ENCODE peak calls at places on chromosomes 6 and 20, in seven cellular contexts. V, J, B, T, O, P and C are unnamed samples.

GRCh38 chr6:13307508-13307995 is 20.8 kb downstream of the TBC1D7 start:
- DNase-seq in J (peak), T (no peak), O (no peak), V (peak), P (peak), B (no peak), C (no peak)

GRCh38 chr6:168414696-168415095 is 26.3 kb upstream of the SMOC2 start:
- DNase-seq in T (no peak), O (no peak), P (no peak), B (no peak), J (no peak), V (no peak), C (no peak)

GRCh38 chr6:13447949-13448724 is 39.3 kb downstream of the GFOD1 start:
- DNase-seq in O (no peak), J (peak), V (no peak), B (no peak), T (no peak), P (no peak), C (no peak)

GRCh38 chr20:50308513-50309279 is 118.1 kb downstream of the CEBPB start:
- DNase-seq in T (peak), J (peak), P (peak), O (no peak), V (peak), B (no peak), C (no peak)

GRCh38 chr20:48823960-48824497 is 3.8 kb downstream of the PREX1 start:
- DNase-seq in V (no peak), P (peak), B (no peak), T (no peak), J (peak), O (no peak), C (no peak)

GRCh38 chr6:31400467-31401289 is 2.7 kb upstream of the MICA start:
- DNase-seq in T (peak), V (peak), P (peak), B (peak), O (peak), J (peak), C (no peak)

GRCh38 chr6:71383891-71384489 is 95.4 kb downstream of the OGFRL1 start:
- DNase-seq in V (no peak), J (no peak), O (peak), P (peak), B (peak), T (no peak), C (no peak)

GRCh38 chr20:64145458-64146300 is 18.6 kb upstream of the MYT1 start:
- DNase-seq in O (no peak), J (peak), B (no peak), T (no peak), P (no peak), V (peak), C (peak)

GRCh38 chr6:170136541-170137175 is 154.2 kb downstream of the DLL1 start:
- DNase-seq in V (peak), P (no peak), J (no peak), O (no peak), T (no peak), B (no peak), C (no peak)

GRCh38 chr6:25035451-25036435 is 100.0 kb upstream of the RIPOR2 start:
- DNase-seq in P (no peak), B (no peak), T (no peak), J (no peak), V (no peak), O (no peak), C (no peak)

GRCh38 chr6:25899123-25899522 is 25.1 kb upstream of the SLC17A3 start:
- DNase-seq in T (no peak), P (peak), B (no peak), V (no peak), J (no peak), O (no peak), C (no peak)

GRCh38 chr6:93337014-93337413 is 82.3 kb downstream of the EPHA7 start:
- DNase-seq in T (no peak), J (no peak), P (no peak), V (no peak), B (no peak), O (no peak), C (no peak)

GRCh38 chr6:123323419-123324329 is 313.1 kb downstream of the TRDN start:
- DNase-seq in O (no peak), J (no peak), V (no peak), P (no peak), T (no peak), B (no peak), C (no peak)

GRCh38 chr6:1624071-1624847 is 14.5 kb downstream of the FOXC1 start:
- DNase-seq in T (no peak), P (no peak), B (no peak), J (no peak), O (no peak), V (peak), C (no peak)

GRCh38 chr6:71126506-71126905 is 162.1 kb upstream of the OGFRL1 start:
- DNase-seq in O (no peak), B (no peak), V (no peak), P (no peak), T (no peak), J (no peak), C (no peak)

GRCh38 chr20:58550661-58551060 is 35.5 kb upstream of the APCDD1L start:
- DNase-seq in J (no peak), T (no peak), O (no peak), V (no peak), P (peak), B (no peak), C (no peak)

GRCh38 chr20:44034451-44034850 is 119.8 kb downstream of the TOX2 start:
- DNase-seq in V (no peak), P (no peak), J (no peak), T (no peak), B (no peak), O (no peak), C (no peak)

GRCh38 chr6:11824986-11825385 is 46.4 kb upstream of the ADTRP start:
- DNase-seq in J (no peak), P (peak), V (no peak), O (no peak), T (no peak), B (no peak), C (no peak)

GRCh38 chr6:150169609-150170008 is 26.8 kb downstream of the PPP1R14C start:
- DNase-seq in O (no peak), V (no peak), B (no peak), P (peak), J (no peak), T (no peak), C (no peak)

GRCh38 chr6:87251225-87251624 is 71.2 kb upstream of the SMIM8 start:
- DNase-seq in V (no peak), O (no peak), B (no peak), T (no peak), P (no peak), J (no peak), C (no peak)

GRCh38 chr6:6916598-6916997 is 191.2 kb upstream of the RREB1 start:
- DNase-seq in J (no peak), B (no peak), V (no peak), P (no peak), O (no peak), T (no peak), C (no peak)

GRCh38 chr6:154154389-154154967 is 115.4 kb downstream of the OPRM1 start:
- DNase-seq in V (no peak), J (peak), B (peak), P (peak), O (peak), T (peak), C (no peak)

GRCh38 chr20:29756664-29757063 is 1500.8 kb upstream of the DEFB115 start:
- DNase-seq in P (no peak), B (no peak), V (peak), O (no peak), J (no peak), T (no peak), C (no peak)

GRCh38 chr6:22294301-22294700 is 2.5 kb downstream of the PRL start:
- DNase-seq in B (no peak), V (peak), O (no peak), P (no peak), T (no peak), J (no peak), C (no peak)

GRCh38 chr20:63246490-63247284 is 7.6 kb downstream of the NKAIN4 start:
- DNase-seq in T (peak), V (no peak), P (no peak), B (no peak), J (no peak), O (no peak), C (no peak)

GRCh38 chr6:115932481-115932880 is 128.2 kb downstream of the FRK start:
- DNase-seq in T (no peak), O (no peak), V (no peak), P (peak), B (no peak), J (no peak), C (no peak)

GRCh38 chr6:90993771-90994170 is 406.9 kb upstream of the MAP3K7 start:
- DNase-seq in O (no peak), J (no peak), V (no peak), T (no peak), P (no peak), B (no peak), C (no peak)

GRCh38 chr6:67535946-67536345 is 1099.1 kb upstream of the ADGRB3 start:
- DNase-seq in B (no peak), O (no peak), T (no peak), V (no peak), J (no peak), P (peak), C (no peak)
- TF ChIP-seq CTCF in B (no peak), O (no peak), T (no peak), V (no peak), J (no peak), P (no peak), C (no peak)

GRCh38 chr6:43461936-43462335 is 6.6 kb upstream of the DLK2 start:
- DNase-seq in V (no peak), T (no peak), P (no peak), J (no peak), O (no peak), B (no peak), C (no peak)
- TF ChIP-seq CTCF in V (no peak), T (no peak), P (no peak), J (no peak), O (no peak), B (no peak), C (no peak)

GRCh38 chr6:136826216-136826615 is 3.8 kb downstream of the PEX7 start:
- DNase-seq in O (no peak), B (no peak), J (no peak), V (no peak), P (no peak), T (peak), C (no peak)

GRCh38 chr6:136820541-136820940 is 1.9 kb upstream of the PEX7 start:
- DNase-seq in O (no peak), T (no peak), P (no peak), V (no peak), J (no peak), B (no peak), C (no peak)

GRCh38 chr6:136822051-136822378 is 377 bp upstream of the PEX7 start:
- DNase-seq in B (no peak), O (no peak), P (peak), V (no peak), T (peak), J (no peak), C (no peak)

GRCh38 chr6:136822379-136823127 is at the start of gene PEX7:
- DNase-seq in J (peak), T (peak), V (peak), O (peak), P (peak), B (peak), C (peak)

DNA sequence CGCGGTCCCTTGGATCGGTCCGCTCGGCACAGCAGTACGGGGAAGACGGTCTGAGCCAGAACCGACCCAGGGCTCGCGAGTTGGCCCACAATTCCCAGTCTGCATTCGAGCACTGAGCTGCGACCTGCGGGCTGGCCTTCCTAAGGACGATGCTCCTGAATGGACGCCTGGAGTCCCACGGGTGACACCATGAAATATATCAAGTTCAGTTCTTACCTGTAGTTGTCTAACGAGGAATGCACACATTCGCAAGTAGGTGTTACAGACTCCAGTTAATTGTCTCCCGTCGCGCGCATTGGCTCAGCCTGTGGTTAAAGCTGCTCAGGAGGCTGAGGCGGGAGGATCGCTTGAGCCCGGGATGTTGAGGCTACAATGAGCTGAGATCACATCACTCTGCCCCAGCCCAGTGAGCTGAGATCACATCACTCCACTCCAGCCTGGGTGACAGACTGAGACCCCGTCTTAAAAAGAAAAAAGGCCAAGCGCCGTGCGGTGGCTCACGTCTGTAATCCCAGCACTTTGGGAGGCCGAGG is 802 bp downstream of the PEX7 start:
- DNase-seq in V (no peak), T (no peak), O (peak), J (no peak), P (no peak), B (no peak), C (no peak)
- TF ChIP-seq CTCF in V (no peak), T (no peak), O (no peak), J (no peak), P (no peak), B (no peak), C (no peak)

DNA sequence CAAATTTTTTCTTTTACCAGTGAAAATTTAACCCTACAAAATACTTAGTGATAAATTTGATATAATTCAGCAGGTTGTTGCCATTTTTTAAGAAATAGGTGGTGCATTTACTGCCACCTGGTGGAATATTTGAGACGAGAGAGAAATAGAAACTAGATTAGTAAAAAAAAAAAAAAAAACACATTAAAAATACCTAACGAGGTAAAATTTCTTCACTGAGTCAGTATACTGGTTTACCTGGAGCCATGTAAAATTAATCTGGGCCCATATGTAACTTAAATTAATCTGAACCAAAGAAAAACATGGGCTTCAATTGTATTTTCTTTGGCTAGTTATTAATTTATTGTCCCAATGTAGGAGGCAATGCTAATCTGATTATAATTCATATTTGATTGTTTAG is 520.8 kb downstream of the EPM2A start:
- DNase-seq in P (peak), O (no peak), V (no peak), T (no peak), B (peak), J (peak), C (no peak)
- TF ChIP-seq CTCF in P (peak), O (peak), V (peak), T (no peak), B (peak), J (no peak), C (peak)

GRCh38 chr6:75233097-75233615 is 10.4 kb downstream of the COX7A2 start:
- DNase-seq in O (no peak), P (no peak), T (no peak), B (no peak), J (no peak), V (no peak), C (no peak)
- TF ChIP-seq CTCF in O (no peak), P (no peak), T (no peak), B (no peak), J (no peak), V (no peak), C (no peak)

GRCh38 chr6:39926668-39927067 is 7.6 kb downstream of the MOCS1 start:
- DNase-seq in B (no peak), V (no peak), O (no peak), T (no peak), J (no peak), P (peak), C (no peak)
- TF ChIP-seq CTCF in B (no peak), V (no peak), O (no peak), T (no peak), J (no peak), P (no peak), C (no peak)

GRCh38 chr6:35096129-35096852 is 44.8 kb downstream of the TCP11 start:
- DNase-seq in T (no peak), V (no peak), J (no peak), P (peak), O (no peak), B (no peak), C (peak)
- TF ChIP-seq CTCF in T (no peak), V (no peak), J (no peak), P (no peak), O (no peak), B (no peak), C (no peak)

DNA sequence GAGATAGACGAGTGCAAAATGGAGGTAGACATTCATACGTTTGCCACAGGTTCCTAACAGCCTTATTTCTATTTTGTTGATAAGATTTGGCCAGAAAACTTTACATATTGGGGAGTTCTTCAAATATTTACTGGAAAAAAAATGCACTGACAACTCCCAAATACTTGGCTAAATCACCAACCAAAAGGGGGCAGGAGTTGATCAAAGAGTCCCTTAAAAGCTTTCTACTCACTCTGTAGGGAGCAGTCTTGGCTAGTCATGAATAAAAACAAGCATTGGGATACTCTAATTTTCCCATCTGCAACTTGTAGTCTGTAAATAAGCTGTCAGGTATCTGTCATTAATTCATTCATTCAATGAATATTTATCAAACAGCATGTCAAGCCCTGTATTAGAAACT is 18.4 kb downstream of the TENT5A start:
- DNase-seq in P (no peak), T (no peak), J (no peak), V (no peak), B (no peak), O (no peak), C (no peak)
- TF ChIP-seq CTCF in P (no peak), T (no peak), J (no peak), V (no peak), B (no peak), O (no peak), C (peak)

DNA sequence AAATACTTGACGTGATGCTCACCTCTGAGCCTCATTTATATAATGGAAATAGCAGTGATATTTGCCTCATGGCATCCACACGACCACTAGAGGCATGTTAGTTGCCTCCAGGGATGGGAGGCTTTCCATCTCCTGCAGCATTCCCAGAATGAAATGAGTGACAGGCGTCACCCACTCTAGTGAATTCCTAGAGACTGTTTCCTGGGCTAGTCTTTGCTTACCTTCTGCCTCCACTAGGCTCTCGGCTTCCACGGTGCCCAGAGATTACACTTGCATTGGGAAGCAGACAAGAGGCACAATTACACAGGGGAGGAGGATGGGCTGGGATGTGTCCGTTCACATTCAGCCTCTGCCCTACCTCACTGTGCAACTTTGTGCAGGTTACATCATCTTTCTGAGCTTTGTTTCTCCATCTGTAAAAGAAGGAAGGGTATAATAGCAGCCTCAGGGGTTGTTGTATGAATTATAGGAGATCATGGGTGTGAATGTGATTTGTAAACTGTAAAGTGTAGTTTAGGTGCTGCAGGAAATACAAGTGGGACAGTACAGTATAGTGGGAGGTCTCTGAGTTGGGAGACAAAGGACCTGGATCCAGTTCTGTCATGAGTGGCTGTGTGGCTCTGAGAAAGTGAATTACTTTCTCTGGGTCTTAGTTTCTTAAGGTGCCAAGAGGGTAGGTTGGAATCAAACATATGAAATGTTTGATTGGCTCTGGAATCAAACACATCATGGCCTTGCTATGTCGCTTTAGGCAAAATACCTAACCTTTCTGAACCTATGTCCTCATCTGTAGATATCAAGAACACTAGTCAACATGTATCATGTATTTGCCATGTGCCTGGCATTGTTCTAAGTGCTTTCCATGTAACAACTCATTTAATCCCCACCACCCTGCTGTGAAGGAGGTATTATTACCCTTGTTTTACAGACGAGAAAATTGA is 3.6 kb upstream of the VSTM2L start:
- DNase-seq in B (no peak), O (no peak), V (no peak), T (no peak), P (no peak), J (no peak), C (no peak)
- TF ChIP-seq CTCF in B (no peak), O (no peak), V (no peak), T (no peak), P (no peak), J (no peak), C (no peak)

GRCh38 chr20:23200914-23201313 is 114.8 kb upstream of the CD93 start:
- DNase-seq in O (no peak), T (no peak), J (no peak), B (no peak), V (no peak), P (peak), C (no peak)
- TF ChIP-seq CTCF in O (peak), T (no peak), J (no peak), B (peak), V (peak), P (peak), C (no peak)